ENCODE peak calls at places on chromosomes 3 and 15, in nine cellular contexts. M is CD8-positive, alpha-beta T cell; L is AG10803; A is K562; X is adrenal gland; F is SK-N-SH; D is heart right ventricle; I is lower lobe of right lung; J is spleen. U is an unnamed sample.

GRCh38 chr3:169657351-169658124 is 6.0 kb downstream of the MECOM start:
- DNase-seq in M (no peak), A (no peak), L (no peak), J (no peak), X (no peak), F (no peak), I (no peak), D (no peak), U (no peak)

GRCh38 chr3:45083023-45083422 is 56.9 kb downstream of the CLEC3B start:
- DNase-seq in F (no peak), A (no peak), D (no peak), L (no peak), I (no peak), X (no peak), M (no peak), J (no peak), U (no peak)

GRCh38 chr15:74426404-74427281 is 7.1 kb downstream of the SEMA7A start:
- DNase-seq in M (no peak), F (no peak), I (no peak), L (no peak), A (no peak), J (no peak), D (no peak), X (no peak), U (no peak)

GRCh38 chr15:67240235-67241131 is 14.0 kb downstream of the AAGAB start:
- DNase-seq in X (no peak), L (no peak), M (no peak), I (no peak), D (no peak), A (no peak), J (no peak), F (peak), U (no peak)

GRCh38 chr3:69085543-69086132 is 901 bp downstream of the ARL6IP5 start:
- DNase-seq in L (peak), J (peak), X (peak), I (peak), A (peak), F (peak), D (peak), M (no peak), U (no peak)

GRCh38 chr3:126850370-126851085 is 132.4 kb upstream of the PLXNA1 start:
- DNase-seq in D (peak), F (no peak), J (peak), M (no peak), A (no peak), L (peak), I (peak), X (no peak), U (peak)

GRCh38 chr3:171974986-171975837 is 64.2 kb upstream of the FNDC3B start:
- DNase-seq in I (no peak), J (no peak), X (no peak), A (no peak), F (no peak), L (peak), D (no peak), M (no peak), U (no peak)

GRCh38 chr3:117706037-117706436 is 996.5 kb downstream of the TUSC7 start:
- DNase-seq in F (no peak), X (no peak), A (no peak), D (no peak), J (no peak), M (no peak), I (no peak), L (peak), U (no peak)

GRCh38 chr3:120072867-120073525 is 21.3 kb downstream of the GSK3B start:
- DNase-seq in M (no peak), J (no peak), I (no peak), X (no peak), F (no peak), D (no peak), A (no peak), L (no peak), U (no peak)

GRCh38 chr3:145417678-145418077 is 743.3 kb downstream of the PLOD2 start:
- DNase-seq in J (no peak), D (no peak), I (no peak), X (no peak), M (no peak), F (no peak), L (no peak), A (no peak), U (no peak)

GRCh38 chr15:99149366-99149765 is 44.5 kb downstream of the SYNM start:
- DNase-seq in M (no peak), D (no peak), F (no peak), X (no peak), A (no peak), J (no peak), L (no peak), I (no peak), U (no peak)

GRCh38 chr3:177618873-177619771 is 421.8 kb upstream of the TBL1XR1 start:
- DNase-seq in M (no peak), I (no peak), J (no peak), F (no peak), A (no peak), D (no peak), L (peak), X (no peak), U (no peak)

GRCh38 chr3:13764161-13764560 is 115.7 kb downstream of the WNT7A start:
- DNase-seq in X (no peak), J (no peak), D (no peak), A (no peak), L (no peak), M (no peak), I (no peak), F (no peak), U (no peak)

GRCh38 chr3:99482191-99482590 is 156.2 kb upstream of the COL8A1 start:
- DNase-seq in X (no peak), M (no peak), I (no peak), L (no peak), J (no peak), D (no peak), F (no peak), A (no peak), U (no peak)

GRCh38 chr3:188369526-188369925 is 215.6 kb downstream of the LPP start:
- DNase-seq in D (no peak), F (no peak), A (no peak), I (no peak), L (no peak), X (no peak), M (no peak), J (no peak), U (no peak)

GRCh38 chr3:191414732-191415131 is 46.2 kb upstream of the PYDC2 start:
- DNase-seq in D (no peak), I (no peak), X (no peak), M (no peak), J (no peak), A (no peak), L (no peak), F (no peak), U (no peak)

GRCh38 chr3:157786618-157787017 is 283.4 kb upstream of the VEPH1 start:
- DNase-seq in A (no peak), L (peak), M (no peak), I (no peak), X (no peak), F (peak), J (no peak), D (no peak), U (no peak)

GRCh38 chr3:9897408-9898372 is 5.0 kb upstream of the IL17RE start:
- DNase-seq in D (no peak), X (peak), A (peak), I (no peak), J (peak), L (no peak), F (no peak), M (no peak), U (peak)

GRCh38 chr3:125055165-125055912 is 458 bp downstream of the HEG1 start:
- DNase-seq in J (peak), L (no peak), I (no peak), X (peak), D (peak), A (peak), F (peak), M (no peak), U (no peak)

GRCh38 chr15:77112819-77113569 is 42.1 kb upstream of the TSPAN3 start:
- DNase-seq in D (no peak), A (no peak), F (no peak), J (no peak), L (peak), M (no peak), X (no peak), I (no peak), U (no peak)

GRCh38 chr3:108406661-108407206 is 103.7 kb downstream of the MYH15 start:
- DNase-seq in I (no peak), X (no peak), F (peak), J (no peak), A (peak), M (no peak), D (no peak), L (peak), U (peak)

GRCh38 chr15:51494411-51495314 is 127.9 kb downstream of the DMXL2 start:
- DNase-seq in L (no peak), J (no peak), M (no peak), F (no peak), X (no peak), I (no peak), D (no peak), A (no peak), U (no peak)

GRCh38 chr3:196942915-196943277 is 568 bp upstream of the NCBP2 start:
- DNase-seq in A (peak), D (no peak), L (no peak), I (no peak), M (no peak), X (no peak), F (peak), J (no peak), U (no peak)

GRCh38 chr3:56469141-56469540 is 874 bp upstream of the ERC2 start:
- DNase-seq in F (no peak), D (no peak), X (no peak), J (no peak), A (no peak), M (no peak), L (no peak), I (no peak), U (no peak)

GRCh38 chr15:38818156-38818745 is 253.6 kb upstream of the RASGRP1 start:
- DNase-seq in A (no peak), X (no peak), F (peak), J (no peak), D (no peak), L (no peak), I (no peak), M (no peak), U (no peak)

GRCh38 chr15:46961795-46962194 is 755.5 kb upstream of the SEMA6D start:
- DNase-seq in F (peak), X (no peak), L (no peak), I (no peak), A (no peak), M (no peak), D (no peak), J (no peak), U (no peak)

GRCh38 chr3:32495085-32495484 is 7.6 kb downstream of the CMTM6 start:
- DNase-seq in M (no peak), J (no peak), F (no peak), I (no peak), D (no peak), X (no peak), L (no peak), A (no peak), U (no peak)

GRCh38 chr3:69108813-69109212 is 13.6 kb downstream of the LMOD3 start:
- DNase-seq in L (no peak), J (no peak), D (no peak), A (no peak), I (no peak), F (no peak), M (no peak), X (no peak), U (no peak)

DNA sequence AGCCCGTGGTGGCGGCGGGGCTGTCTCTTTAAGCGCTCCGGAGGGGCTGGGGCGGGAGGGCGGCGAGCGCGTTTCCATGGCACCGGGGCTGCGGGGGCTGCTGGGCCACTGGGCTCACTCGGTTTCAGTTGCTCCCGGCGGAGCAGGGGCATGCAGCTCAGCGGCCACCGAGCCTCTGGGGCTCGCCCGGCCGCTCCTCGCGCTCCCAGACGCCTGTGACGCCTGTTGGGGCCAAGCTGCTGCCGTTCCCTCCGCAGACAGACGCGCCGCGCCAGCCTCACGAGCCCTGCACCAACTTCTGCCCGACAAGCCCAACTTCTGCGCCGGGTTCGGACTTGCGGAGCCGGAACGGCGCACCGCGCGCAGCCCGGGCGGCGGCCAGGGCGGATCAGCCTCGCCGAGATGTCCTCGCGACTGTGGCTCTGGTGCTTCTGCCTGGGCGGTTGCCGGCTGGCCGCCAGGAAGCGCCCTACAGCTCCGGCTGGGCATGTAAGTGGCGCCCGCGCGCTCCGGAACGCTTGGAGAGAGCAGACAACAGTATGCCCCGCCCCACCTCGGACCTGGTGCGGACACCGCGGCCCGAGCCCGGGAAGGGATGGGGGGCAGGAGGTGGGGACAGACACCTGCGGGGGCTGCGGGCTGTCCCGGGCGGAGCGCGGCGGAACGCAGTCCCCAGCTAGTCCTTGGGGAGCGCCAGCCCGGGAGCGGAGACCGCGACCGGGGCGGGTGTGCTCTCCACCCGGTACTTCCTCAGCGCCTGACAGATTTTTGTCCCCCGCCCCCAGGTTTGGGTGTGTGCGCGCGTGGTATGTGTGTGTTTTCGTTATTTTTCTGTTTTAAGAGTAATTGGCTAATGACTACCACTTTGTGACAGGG is 154.1 kb upstream of the GOLIM4 start:
- DNase-seq in D (peak), X (peak), L (peak), I (peak), M (no peak), F (peak), J (peak), A (no peak), U (peak)
- TF ChIP-seq CTCF in D (peak), X (no peak), L (peak), I (peak), M (no peak), F (peak), J (peak), A (peak), U (peak)

GRCh38 chr15:90075420-90076289 is 26.6 kb downstream of the IDH2 start:
- DNase-seq in A (no peak), I (no peak), X (no peak), F (no peak), J (no peak), D (no peak), M (no peak), L (peak), U (no peak)
- H3K4me3 ChIP-seq in A (no peak), I (no peak), X (no peak), F (no peak), J (no peak), D (no peak), M (no peak), L (no peak), U (no peak)

GRCh38 chr15:43799209-43799944 is 643 bp downstream of the SERINC4 start:
- DNase-seq in J (no peak), I (no peak), M (no peak), D (no peak), F (no peak), X (no peak), L (no peak), A (no peak), U (no peak)
- TF ChIP-seq CTCF in J (no peak), I (no peak), M (no peak), D (no peak), F (no peak), X (no peak), L (no peak), A (peak), U (no peak)

DNA sequence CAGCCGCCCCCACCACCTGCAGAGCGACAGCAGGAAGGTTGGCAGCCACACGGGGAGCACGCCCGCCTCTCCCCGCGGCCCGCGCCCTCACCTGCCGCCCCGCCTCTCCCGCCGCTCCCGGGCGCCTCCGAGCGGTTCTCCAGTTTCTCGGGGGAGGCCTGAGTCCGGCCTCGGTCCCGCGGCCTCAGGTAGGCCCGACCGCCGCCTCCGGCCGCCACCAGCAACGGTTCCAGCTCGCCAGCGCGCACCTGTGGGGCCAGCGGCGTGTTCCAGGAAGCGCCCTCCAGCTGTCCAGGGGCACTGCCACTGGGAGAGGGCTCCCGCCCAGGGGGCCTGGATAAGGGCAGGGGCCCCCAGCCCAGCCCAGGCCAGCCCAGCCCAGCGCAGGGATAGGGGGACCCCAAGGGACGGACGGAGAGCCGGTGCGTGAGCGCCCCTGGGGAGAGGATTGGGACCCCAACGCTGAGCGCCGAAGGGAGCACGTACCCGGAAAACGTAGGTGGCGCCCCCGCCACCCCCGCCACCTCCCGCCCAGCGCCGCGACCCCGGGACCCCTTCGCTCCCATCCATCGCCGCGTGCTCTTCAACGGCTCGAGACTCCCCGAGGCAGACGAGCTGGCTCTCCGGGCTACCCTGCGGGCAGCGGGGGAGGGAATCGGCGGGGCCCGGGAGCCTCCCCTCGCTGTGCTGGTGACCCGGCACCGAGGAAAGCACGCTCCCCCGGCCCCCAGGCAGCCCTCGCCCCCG is 2.1 kb downstream of the LTK start:
- DNase-seq in F (no peak), D (no peak), A (no peak), X (no peak), M (no peak), L (no peak), J (no peak), I (no peak), U (no peak)
- H3K4me3 ChIP-seq in F (no peak), D (peak), A (no peak), X (no peak), M (peak), L (no peak), J (peak), I (peak), U (no peak)

DNA sequence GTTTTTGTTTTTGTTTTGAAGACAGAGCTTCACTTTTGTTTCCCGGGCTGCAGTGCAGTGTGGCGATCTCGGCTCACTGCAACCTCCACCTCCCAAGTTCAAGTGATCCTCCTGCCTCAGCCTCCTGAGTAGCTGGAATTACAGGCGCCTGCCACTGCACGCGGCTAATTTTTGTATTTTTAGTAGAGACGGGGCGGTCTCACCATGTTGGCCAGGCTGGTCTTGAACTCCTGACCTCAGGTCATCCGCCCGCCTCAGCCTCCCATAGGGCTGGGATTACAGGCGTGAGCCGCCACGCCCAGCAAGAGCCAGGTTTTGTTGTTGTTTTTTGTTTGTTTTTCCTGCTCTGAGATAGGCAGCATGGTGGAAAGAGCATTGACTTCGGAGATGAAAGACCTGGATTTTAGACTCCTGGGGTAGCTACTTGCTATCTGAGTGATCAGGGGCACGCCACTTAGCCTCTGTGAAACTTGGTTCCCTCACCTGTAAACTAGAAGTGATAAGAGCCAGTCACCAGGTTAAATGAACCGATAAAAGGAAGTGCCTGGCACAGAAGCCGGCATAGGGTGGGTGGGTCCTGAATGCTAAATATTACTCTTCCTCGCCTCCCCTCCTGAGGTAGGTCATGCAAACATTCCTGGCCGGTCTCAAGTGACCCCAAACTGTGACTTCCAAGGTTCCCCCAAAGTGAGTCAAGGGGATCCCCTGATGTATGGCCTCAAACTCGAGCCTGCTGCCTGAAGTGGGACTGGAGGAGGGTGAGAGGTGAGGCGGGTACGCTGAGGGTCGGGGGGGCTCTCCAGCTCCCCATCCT is 62.9 kb upstream of the MCF2L2 start:
- DNase-seq in L (no peak), M (no peak), I (no peak), J (no peak), A (no peak), D (no peak), F (no peak), X (peak), U (no peak)
- TF ChIP-seq CTCF in L (no peak), M (no peak), I (no peak), J (no peak), A (no peak), D (no peak), F (no peak), X (no peak), U (no peak)

GRCh38 chr15:40555876-40556275 is 9.0 kb downstream of the CCDC32 start:
- DNase-seq in A (no peak), I (no peak), D (no peak), M (no peak), J (no peak), F (no peak), X (no peak), L (no peak), U (no peak)

GRCh38 chr15:40554164-40554530 is 10.7 kb downstream of the CCDC32 start:
- DNase-seq in A (no peak), D (no peak), F (no peak), X (no peak), J (no peak), M (no peak), I (no peak), L (no peak), U (no peak)

GRCh38 chr15:40562691-40563090 is 2.2 kb downstream of the CCDC32 start:
- DNase-seq in I (no peak), M (no peak), J (no peak), L (peak), X (peak), F (no peak), A (no peak), D (no peak), U (no peak)

GRCh38 chr15:40564591-40565332 is at the start of gene CCDC32:
- DNase-seq in I (peak), F (peak), L (peak), A (peak), J (peak), X (peak), D (peak), M (peak), U (peak)

DNA sequence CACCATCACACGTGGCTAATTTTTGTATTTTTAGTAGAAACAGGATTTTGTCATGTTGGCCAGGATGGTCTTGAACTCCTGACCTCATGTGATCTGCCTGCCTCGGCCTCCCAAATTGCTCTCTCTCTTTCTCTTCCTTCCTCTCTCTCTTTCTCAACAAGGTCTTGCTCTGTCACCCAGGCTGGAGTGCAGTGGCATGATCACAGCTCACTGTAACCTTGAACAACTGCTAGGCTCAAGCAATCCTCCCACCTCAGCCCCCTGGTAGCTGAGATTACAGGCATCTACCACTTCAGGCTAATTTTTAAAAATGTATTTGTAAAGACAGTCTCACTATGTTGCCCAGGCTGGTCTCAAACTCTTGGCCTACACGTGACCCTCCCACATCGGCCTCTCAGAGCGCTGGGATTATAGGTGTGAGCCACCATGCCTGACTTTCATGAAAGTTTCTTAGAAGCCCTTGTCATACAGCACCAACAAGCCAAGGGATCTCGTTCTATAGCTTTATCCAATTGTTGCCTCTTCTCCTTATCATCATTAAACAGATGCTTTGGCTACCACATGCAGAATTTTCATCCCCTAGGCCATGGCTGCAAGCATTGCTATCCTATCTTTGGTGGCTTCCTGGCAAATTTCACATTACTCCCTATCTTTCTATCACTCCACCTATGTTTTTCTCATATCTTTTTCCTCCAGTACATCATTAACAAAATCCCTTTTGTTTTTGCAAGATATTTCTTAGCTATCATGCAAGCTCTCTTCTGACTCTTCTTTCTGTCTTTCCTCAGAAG is 5.7 kb downstream of the CCDC32 start:
- DNase-seq in L (no peak), I (no peak), A (peak), X (no peak), J (no peak), D (no peak), F (peak), M (no peak), U (no peak)
- H3K4me3 ChIP-seq in L (no peak), I (no peak), A (no peak), X (no peak), J (no peak), D (no peak), F (no peak), M (no peak), U (no peak)